ENCODE peak calls at places on chromosome 9, in five cellular contexts. One of them, this sample, is unnamed. For H3K36me3, the result is how much of the 10 kb centered on the place peaks cover.

GRCh38 chr9:2284770-2285169 is 269.6 kb downstream of the SMARCA2 start:
- DNase-seq in HCT116: no peak
- DNase-seq in SK-N-SH: no peak
- DNase-seq in GM23248: no peak
- DNase-seq in OCI-LY7: no peak
- DNase-seq in this sample: no peak

GRCh38 chr9:77507212-77507961 is 140.7 kb downstream of the GNA14 start:
- DNase-seq in GM23248: no peak
- DNase-seq in OCI-LY7: no peak
- DNase-seq in HCT116: no peak
- DNase-seq in SK-N-SH: no peak
- DNase-seq in this sample: no peak

GRCh38 chr9:27714388-27714787 is 141.1 kb upstream of the C9orf72 start:
- DNase-seq in GM23248: no peak
- DNase-seq in SK-N-SH: peak
- DNase-seq in OCI-LY7: no peak
- DNase-seq in HCT116: no peak
- DNase-seq in this sample: no peak

GRCh38 chr9:95511952-95512750 is 4.6 kb downstream of the PTCH1 start:
- DNase-seq in SK-N-SH: peak
- DNase-seq in HCT116: no peak
- DNase-seq in OCI-LY7: no peak
- DNase-seq in GM23248: peak
- DNase-seq in this sample: no peak

GRCh38 chr9:91785403-91785917 is 164.6 kb downstream of the ROR2 start:
- DNase-seq in SK-N-SH: no peak
- DNase-seq in HCT116: no peak
- DNase-seq in GM23248: peak
- DNase-seq in OCI-LY7: no peak
- DNase-seq in this sample: no peak

GRCh38 chr9:112547712-112548440 is 61.2 kb downstream of the KIAA1958 start:
- DNase-seq in SK-N-SH: no peak
- DNase-seq in GM23248: no peak
- DNase-seq in OCI-LY7: no peak
- DNase-seq in HCT116: no peak
- DNase-seq in this sample: no peak

GRCh38 chr9:119179701-119180100 is 189.5 kb downstream of the BRINP1 start:
- DNase-seq in OCI-LY7: no peak
- DNase-seq in HCT116: no peak
- DNase-seq in GM23248: no peak
- DNase-seq in SK-N-SH: no peak
- DNase-seq in this sample: no peak

GRCh38 chr9:130003943-130004552 is 38.9 kb downstream of the FNBP1 start:
- DNase-seq in HCT116: no peak
- DNase-seq in GM23248: no peak
- DNase-seq in OCI-LY7: no peak
- DNase-seq in SK-N-SH: no peak
- DNase-seq in this sample: no peak

GRCh38 chr9:89534464-89534863 is 36.6 kb upstream of the SEMA4D start:
- DNase-seq in HCT116: no peak
- DNase-seq in OCI-LY7: no peak
- DNase-seq in SK-N-SH: no peak
- DNase-seq in GM23248: no peak
- DNase-seq in this sample: no peak

GRCh38 chr9:133583586-133583985 is 25.6 kb downstream of the FAM163B start:
- DNase-seq in GM23248: peak
- DNase-seq in OCI-LY7: no peak
- DNase-seq in HCT116: no peak
- DNase-seq in SK-N-SH: no peak
- DNase-seq in this sample: no peak

GRCh38 chr9:81318571-81318970 is 370.8 kb downstream of the TLE1 start:
- DNase-seq in HCT116: no peak
- DNase-seq in OCI-LY7: no peak
- DNase-seq in SK-N-SH: no peak
- DNase-seq in GM23248: peak
- DNase-seq in this sample: no peak
- TF ChIP-seq EZH2phosphoT487 in HCT116: no peak
- TF ChIP-seq EZH2phosphoT487 in OCI-LY7: no peak
- TF ChIP-seq EZH2phosphoT487 in SK-N-SH: no peak
- TF ChIP-seq EZH2phosphoT487 in GM23248: no peak
- TF ChIP-seq EZH2phosphoT487 in this sample: no peak

GRCh38 chr9:30913331-30913730 is 1471.1 kb upstream of the ACO1 start:
- DNase-seq in HCT116: no peak
- DNase-seq in SK-N-SH: no peak
- DNase-seq in OCI-LY7: no peak
- DNase-seq in GM23248: no peak
- DNase-seq in this sample: no peak
- H3K4me2 ChIP-seq in HCT116: no peak
- H3K4me2 ChIP-seq in SK-N-SH: no peak
- H3K4me2 ChIP-seq in OCI-LY7: no peak
- H3K4me2 ChIP-seq in GM23248: no peak
- H3K4me2 ChIP-seq in this sample: no peak

GRCh38 chr9:33465096-33465495 is 8.6 kb downstream of the NOL6 start:
- DNase-seq in HCT116: no peak
- DNase-seq in SK-N-SH: peak
- DNase-seq in OCI-LY7: no peak
- DNase-seq in GM23248: no peak
- DNase-seq in this sample: no peak

GRCh38 chr9:33464045-33464636 is 9.6 kb downstream of the NOL6 start:
- DNase-seq in GM23248: no peak
- DNase-seq in OCI-LY7: no peak
- DNase-seq in HCT116: no peak
- DNase-seq in SK-N-SH: peak
- DNase-seq in this sample: no peak

GRCh38 chr9:33461474-33461873 is 12.2 kb downstream of the NOL6 start:
- DNase-seq in OCI-LY7: no peak
- DNase-seq in SK-N-SH: no peak
- DNase-seq in GM23248: no peak
- DNase-seq in HCT116: no peak
- DNase-seq in this sample: no peak

GRCh38 chr9:33460854-33461253 is 12.9 kb downstream of the NOL6 start:
- DNase-seq in SK-N-SH: no peak
- DNase-seq in OCI-LY7: no peak
- DNase-seq in GM23248: no peak
- DNase-seq in HCT116: no peak
- DNase-seq in this sample: no peak

DNA sequence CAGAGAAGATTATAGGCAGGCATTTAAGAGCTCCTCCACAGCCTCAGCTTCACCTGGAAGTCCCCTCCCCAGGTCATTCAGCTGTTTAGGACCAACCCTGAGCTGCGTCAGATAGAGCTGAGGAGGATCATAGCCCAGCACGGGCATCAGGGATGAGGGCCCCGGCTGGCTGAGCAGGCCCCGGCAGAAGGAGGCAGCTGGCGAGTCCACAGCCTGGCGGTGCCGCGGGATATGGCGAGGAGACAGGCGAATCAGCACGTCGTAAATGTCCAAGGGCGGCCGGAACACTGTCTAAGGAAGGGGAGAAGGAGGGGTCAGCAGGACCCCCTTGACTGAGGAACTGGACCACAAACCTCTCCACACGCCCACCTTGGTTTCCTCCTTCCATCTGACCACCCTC is 10.6 kb downstream of the NOL6 start:
- DNase-seq in OCI-LY7: no peak
- DNase-seq in GM23248: no peak
- DNase-seq in HCT116: no peak
- DNase-seq in SK-N-SH: no peak
- DNase-seq in this sample: no peak
- H3K36me3 ChIP-seq in OCI-LY7: half or more
- H3K36me3 ChIP-seq in GM23248: under half
- H3K36me3 ChIP-seq in HCT116: under half
- H3K36me3 ChIP-seq in SK-N-SH: under half
- H3K36me3 ChIP-seq in this sample: under half

GRCh38 chr9:4588721-4589120 is 73.4 kb upstream of the PLPP6 start:
- DNase-seq in OCI-LY7: no peak
- DNase-seq in HCT116: no peak
- DNase-seq in GM23248: no peak
- DNase-seq in SK-N-SH: no peak
- DNase-seq in this sample: no peak
- TF ChIP-seq EZH2phosphoT487 in OCI-LY7: no peak
- TF ChIP-seq EZH2phosphoT487 in HCT116: no peak
- TF ChIP-seq EZH2phosphoT487 in GM23248: no peak
- TF ChIP-seq EZH2phosphoT487 in SK-N-SH: no peak
- TF ChIP-seq EZH2phosphoT487 in this sample: no peak

DNA sequence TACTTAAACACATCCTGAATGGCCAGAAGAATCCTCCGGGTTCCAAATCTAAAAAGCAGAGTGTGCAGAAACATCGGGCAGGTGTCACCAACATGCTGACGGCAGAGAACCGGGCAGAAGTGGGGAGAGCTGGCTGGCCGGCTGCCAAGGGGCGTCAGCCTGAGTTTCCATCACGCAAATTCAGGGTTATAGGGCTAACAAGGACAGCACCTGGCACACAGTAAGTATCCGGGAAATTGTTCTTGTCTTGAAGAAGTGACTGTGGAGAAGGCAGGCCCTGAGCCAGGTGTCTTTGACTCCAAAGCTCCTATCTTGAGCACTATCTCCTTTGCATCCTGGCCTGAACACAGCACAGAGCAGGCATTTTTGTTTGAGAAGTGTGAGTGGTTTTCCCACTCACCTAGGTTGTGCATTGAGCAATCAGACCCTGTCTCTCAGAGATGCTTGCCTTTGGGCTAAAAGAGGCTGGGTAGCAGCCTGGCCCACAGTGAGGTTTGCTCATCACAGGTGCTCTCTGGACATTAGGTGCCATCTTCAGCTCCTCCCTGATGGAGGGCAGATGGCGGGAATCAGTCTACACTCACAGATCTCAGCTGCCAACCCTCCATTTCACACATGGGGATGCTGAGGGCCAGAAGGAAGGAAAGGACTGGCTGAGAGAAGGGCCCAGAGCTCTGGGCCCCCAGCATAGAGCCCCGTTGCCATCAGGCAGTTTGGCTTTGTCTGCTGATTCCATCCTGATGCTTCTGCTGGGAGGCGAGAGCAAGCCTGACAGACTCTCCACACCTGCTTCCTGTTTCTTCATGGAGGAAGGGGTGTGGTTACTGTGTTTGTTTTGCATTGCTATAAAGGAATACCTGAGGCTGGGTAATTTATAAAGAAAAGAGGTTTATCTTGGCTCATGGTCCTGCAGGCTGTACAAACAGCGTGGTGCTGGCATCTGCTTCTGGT is 52.8 kb downstream of the WHRN start:
- DNase-seq in OCI-LY7: peak
- DNase-seq in GM23248: no peak
- DNase-seq in HCT116: no peak
- DNase-seq in SK-N-SH: no peak
- DNase-seq in this sample: peak
- H3K4me2 ChIP-seq in OCI-LY7: peak
- H3K4me2 ChIP-seq in GM23248: no peak
- H3K4me2 ChIP-seq in HCT116: no peak
- H3K4me2 ChIP-seq in SK-N-SH: no peak
- H3K4me2 ChIP-seq in this sample: peak

GRCh38 chr9:134781895-134782294 is 98.7 kb upstream of the FCN2 start:
- DNase-seq in SK-N-SH: peak
- DNase-seq in OCI-LY7: peak
- DNase-seq in HCT116: no peak
- DNase-seq in GM23248: no peak
- DNase-seq in this sample: peak

GRCh38 chr9:134784612-134785305 is 95.9 kb upstream of the FCN2 start:
- DNase-seq in GM23248: no peak
- DNase-seq in HCT116: no peak
- DNase-seq in OCI-LY7: no peak
- DNase-seq in SK-N-SH: no peak
- DNase-seq in this sample: no peak

GRCh38 chr9:134785325-134786108 is 95.1 kb upstream of the FCN2 start:
- DNase-seq in HCT116: no peak
- DNase-seq in GM23248: peak
- DNase-seq in SK-N-SH: peak
- DNase-seq in OCI-LY7: no peak
- DNase-seq in this sample: no peak

GRCh38 chr9:134783699-134784039 is 96.9 kb upstream of the FCN2 start:
- DNase-seq in GM23248: peak
- DNase-seq in SK-N-SH: no peak
- DNase-seq in HCT116: no peak
- DNase-seq in OCI-LY7: no peak
- DNase-seq in this sample: no peak

DNA sequence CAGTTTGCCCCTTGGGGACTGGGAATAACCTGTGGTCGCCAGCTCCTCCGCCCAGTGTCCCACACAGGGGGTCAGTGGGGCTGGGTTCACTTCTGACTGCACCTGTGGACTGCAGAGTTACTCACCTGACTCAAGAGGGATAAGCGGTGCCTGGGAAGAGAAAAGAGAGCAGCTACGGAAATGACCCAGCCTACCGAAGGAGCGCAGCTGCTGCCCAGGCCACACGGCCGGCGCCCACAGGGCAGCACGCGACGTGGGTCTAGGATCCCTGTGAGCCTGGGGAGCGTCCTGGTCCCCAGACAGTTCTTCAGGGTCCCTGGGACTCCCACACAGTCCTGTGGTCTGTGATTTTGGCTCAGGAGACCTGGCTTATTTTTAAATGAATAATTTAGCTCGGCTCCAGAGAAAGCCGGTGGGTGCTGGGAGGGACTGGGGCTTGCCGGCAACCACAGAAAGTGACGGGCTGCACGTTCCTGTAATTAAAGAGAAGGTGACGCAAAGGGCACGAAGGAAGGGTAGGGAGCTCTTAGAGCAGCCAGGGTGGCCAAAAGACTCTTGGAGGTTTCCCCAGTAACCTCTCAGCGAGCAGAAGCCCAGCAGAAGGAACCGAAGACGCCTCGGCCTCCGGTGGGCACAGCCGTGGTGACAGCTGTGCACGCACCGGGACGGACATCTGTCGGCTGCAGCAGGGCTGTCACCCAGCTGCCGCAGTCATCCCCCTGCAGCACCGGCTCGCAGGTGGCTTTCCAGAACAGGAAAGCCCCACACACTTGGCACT is 97.5 kb upstream of the FCN2 start:
- DNase-seq in SK-N-SH: no peak
- DNase-seq in HCT116: no peak
- DNase-seq in GM23248: no peak
- DNase-seq in OCI-LY7: peak
- DNase-seq in this sample: no peak
- H3K36me3 ChIP-seq in SK-N-SH: under half
- H3K36me3 ChIP-seq in HCT116: under half
- H3K36me3 ChIP-seq in GM23248: half or more
- H3K36me3 ChIP-seq in OCI-LY7: under half
- H3K36me3 ChIP-seq in this sample: under half

DNA sequence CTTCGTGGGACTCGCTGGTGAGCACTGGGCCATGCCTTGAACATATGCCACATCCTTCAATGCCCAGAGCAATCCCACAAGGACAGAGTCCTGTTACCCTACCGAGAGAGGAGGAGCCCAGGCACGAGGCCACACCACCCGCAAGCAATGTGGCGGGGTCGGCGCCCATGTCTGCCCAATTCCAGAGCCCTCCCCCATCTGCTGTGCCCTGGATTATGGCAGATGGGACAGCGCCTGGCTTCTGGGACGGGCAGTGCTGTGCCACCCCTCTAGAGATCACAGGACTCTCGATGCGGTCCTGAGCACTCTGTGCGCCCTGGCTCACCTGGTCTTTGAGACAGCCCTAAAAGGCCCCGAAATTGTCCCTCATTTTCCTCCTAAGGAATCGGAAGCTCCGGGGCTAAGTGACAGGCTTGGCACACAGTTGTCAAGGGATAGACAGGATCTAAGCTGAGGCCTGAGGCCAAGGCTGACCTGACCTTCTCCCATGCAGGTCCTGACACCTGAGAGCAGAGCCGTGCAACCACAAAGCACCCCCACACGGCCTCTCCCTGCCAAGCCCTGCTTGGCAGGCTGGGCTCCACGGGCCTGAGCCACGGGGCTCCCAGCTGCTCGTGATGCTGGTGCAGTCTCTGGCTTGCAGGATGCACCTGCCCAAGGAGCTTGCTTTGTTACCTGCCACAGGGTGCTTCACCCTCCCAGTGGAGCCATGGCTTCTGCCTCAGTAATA is 48.8 kb downstream of the PRRT1B start:
- DNase-seq in GM23248: no peak
- DNase-seq in SK-N-SH: no peak
- DNase-seq in HCT116: no peak
- DNase-seq in OCI-LY7: no peak
- DNase-seq in this sample: no peak
- TF ChIP-seq EZH2phosphoT487 in GM23248: no peak
- TF ChIP-seq EZH2phosphoT487 in SK-N-SH: no peak
- TF ChIP-seq EZH2phosphoT487 in HCT116: no peak
- TF ChIP-seq EZH2phosphoT487 in OCI-LY7: no peak
- TF ChIP-seq EZH2phosphoT487 in this sample: no peak

This sample was measured in MM.1S.